ENCODE peak calls at places on chromosomes 12 and 14, in seven cellular contexts. R, M, N, E, C, I and K are unnamed samples.

GRCh38 chr14:101738921-101739320 is 22.6 kb upstream of the PPP2R5C start:
- DNase-seq in R (no peak), M (no peak), N (no peak), E (no peak), C (no peak), I (no peak), K (no peak)

GRCh38 chr14:100822921-100823320 is 3.0 kb upstream of the MEG3 start:
- DNase-seq in R (no peak), M (no peak), N (no peak), E (no peak), C (no peak), I (no peak), K (no peak)

GRCh38 chr14:30445394-30445793 is 113.6 kb upstream of the G2E3 start:
- DNase-seq in R (no peak), M (peak; percentile 8), N (no peak), E (no peak), C (no peak), I (no peak), K (no peak)

GRCh38 chr14:22613091-22613695 is 15.1 kb downstream of the ABHD4 start:
- DNase-seq in R (no peak), M (no peak), N (no peak), E (no peak), C (peak; percentile 30), I (no peak), K (no peak)

GRCh38 chr14:99654235-99655000 is 9.5 kb downstream of the HHIPL1 start:
- DNase-seq in R (no peak), M (no peak), N (peak; percentile 92), E (no peak), C (peak; percentile 67), I (peak; percentile 29), K (no peak)

GRCh38 chr12:6538420-6539275 is 4.3 kb downstream of the GAPDH start:
- DNase-seq in R (no peak), M (no peak), N (no peak), E (no peak), C (peak; percentile 33), I (peak; percentile 59), K (no peak)

GRCh38 chr14:101595887-101596721 is 34.8 kb downstream of the DIO3 start:
- DNase-seq in R (no peak), M (no peak), N (no peak), E (no peak), C (no peak), I (no peak), K (no peak)

GRCh38 chr12:109818900-109819500 is 14.2 kb downstream of the TRPV4 start:
- DNase-seq in R (no peak), M (no peak), N (peak; percentile 91), E (no peak), C (no peak), I (peak; percentile 93), K (no peak)

GRCh38 chr14:64702493-64703392 is 1.5 kb upstream of the PLEKHG3 start:
- DNase-seq in R (no peak), M (no peak), N (no peak), E (no peak), C (no peak), I (peak; percentile 75), K (no peak)

GRCh38 chr12:111055181-111055880 is 135.0 kb upstream of the MYL2 start:
- DNase-seq in R (no peak), M (no peak), N (no peak), E (no peak), C (no peak), I (no peak), K (no peak)

GRCh38 chr14:50362791-50363733 is 33.6 kb downstream of the CDKL1 start:
- DNase-seq in R (no peak), M (no peak), N (no peak), E (no peak), C (no peak), I (no peak), K (no peak)

GRCh38 chr12:113788020-113788856 is 177.9 kb downstream of the RBM19 start:
- DNase-seq in R (peak; percentile 70), M (no peak), N (no peak), E (no peak), C (no peak), I (peak; percentile 18), K (no peak)

GRCh38 chr12:50353869-50354593 is 42.4 kb downstream of the FAM186A start:
- DNase-seq in R (no peak), M (no peak), N (no peak), E (no peak), C (no peak), I (no peak), K (no peak)

GRCh38 chr14:29321646-29322045 is 555.1 kb downstream of the FOXG1 start:
- DNase-seq in R (peak; percentile 29), M (no peak), N (peak; percentile 9), E (no peak), C (no peak), I (peak; percentile 82), K (no peak)

GRCh38 chr12:89826468-89826867 is 117.8 kb upstream of the ATP2B1 start:
- DNase-seq in R (no peak), M (no peak), N (no peak), E (no peak), C (no peak), I (no peak), K (no peak)

GRCh38 chr12:42617622-42618021 is 28.1 kb upstream of the PRICKLE1 start:
- DNase-seq in R (no peak), M (peak; percentile 12), N (no peak), E (no peak), C (no peak), I (no peak), K (no peak)

GRCh38 chr12:93125126-93125525 is 196.0 kb upstream of the EEA1 start:
- DNase-seq in R (no peak), M (no peak), N (no peak), E (no peak), C (no peak), I (no peak), K (no peak)

GRCh38 chr12:121036810-121037326 is 2.2 kb downstream of the OASL start:
- DNase-seq in R (peak; percentile 83), M (no peak), N (peak; percentile 91), E (no peak), C (no peak), I (peak; percentile 66), K (no peak)

GRCh38 chr14:25180221-25180620 is 130.3 kb upstream of the STXBP6 start:
- DNase-seq in R (no peak), M (no peak), N (no peak), E (no peak), C (no peak), I (no peak), K (no peak)

GRCh38 chr12:8033153-8034044 is 883 bp downstream of the FOXJ2 start:
- DNase-seq in R (peak; percentile 35), M (peak; percentile 35), N (peak; percentile 79), E (peak; percentile 60), C (peak; percentile 19), I (peak; percentile 36), K (no peak)

GRCh38 chr14:74579447-74580274 is 32.4 kb downstream of the LTBP2 start:
- DNase-seq in R (peak; percentile 42), M (no peak), N (peak; percentile 67), E (no peak), C (no peak), I (peak; percentile 95), K (no peak)

GRCh38 chr12:753401-754237 is 1.2 kb downstream of the WNK1 start:
- DNase-seq in R (no peak), M (no peak), N (peak; percentile 18), E (peak; percentile 53), C (peak; percentile 69), I (no peak), K (no peak)

GRCh38 chr14:62015248-62015647 is 253.0 kb downstream of the SNAPC1 start:
- DNase-seq in R (no peak), M (no peak), N (no peak), E (no peak), C (no peak), I (no peak), K (no peak)

GRCh38 chr12:53657041-53657440 is 18.8 kb downstream of the ATP5MC2 start:
- DNase-seq in R (no peak), M (no peak), N (no peak), E (no peak), C (no peak), I (no peak), K (no peak)

GRCh38 chr14:51638071-51638944 is 13.4 kb upstream of the FRMD6 start:
- DNase-seq in R (no peak), M (no peak), N (peak; percentile 87), E (peak; percentile 32), C (no peak), I (peak; percentile 38), K (no peak)

GRCh38 chr12:89356069-89356665 is 3.9 kb upstream of the DUSP6 start:
- DNase-seq in R (no peak), M (no peak), N (no peak), E (no peak), C (no peak), I (no peak), K (no peak)

GRCh38 chr12:5031242-5031641 is 12.4 kb upstream of the KCNA5 start:
- DNase-seq in R (no peak), M (no peak), N (no peak), E (no peak), C (no peak), I (no peak), K (no peak)